ENCODE peak calls at places on chromosomes 16 and 17, in four cellular contexts. T, R, W and Y are unnamed samples.

GRCh38 chr16:929674-930073 is 41.1 kb downstream of the LMF1 start:
- DNase-seq in T (no peak), R (no peak), W (no peak), Y (no peak)

GRCh38 chr17:32487460-32488176 is 825 bp downstream of the CDK5R1 start:
- DNase-seq in W (peak), R (no peak), T (peak), Y (no peak)

GRCh38 chr17:80504671-80505413 is 28.4 kb upstream of the NPTX1 start:
- DNase-seq in T (peak), W (no peak), R (no peak), Y (no peak)

GRCh38 chr17:51245535-51245934 is 14.3 kb downstream of the MBTD1 start:
- DNase-seq in T (no peak), W (no peak), R (no peak), Y (no peak)

GRCh38 chr16:5025171-5025632 is 8.5 kb downstream of the NAGPA start:
- DNase-seq in W (peak), R (no peak), T (peak), Y (no peak)

GRCh38 chr16:54489225-54489781 is 202.7 kb upstream of the IRX3 start:
- DNase-seq in R (no peak), W (no peak), T (peak), Y (no peak)

GRCh38 chr17:47839899-47840741 is 953 bp downstream of the SCRN2 start:
- DNase-seq in R (no peak), W (no peak), T (no peak), Y (no peak)

GRCh38 chr16:55571-56136 is 2.0 kb downstream of the SNRNP25 start:
- DNase-seq in R (no peak), T (no peak), W (no peak), Y (no peak)

GRCh38 chr17:80220709-80221215 is 535 bp downstream of the SLC26A11 start:
- DNase-seq in T (peak), W (peak), R (no peak), Y (no peak)

GRCh38 chr16:53369921-53370320 is 64.3 kb upstream of the RBL2 start:
- DNase-seq in W (no peak), R (no peak), T (peak), Y (no peak)

GRCh38 chr17:66533572-66533971 is 231.2 kb downstream of the PRKCA start:
- DNase-seq in W (peak), T (no peak), R (peak), Y (no peak)

GRCh38 chr17:77407321-77408277 is 266.8 kb downstream of the SEC14L1 start:
- DNase-seq in T (no peak), R (no peak), W (no peak), Y (no peak)

GRCh38 chr16:79970551-79971236 is 370.2 kb upstream of the MAF start:
- DNase-seq in W (no peak), T (peak), R (no peak), Y (no peak)

GRCh38 chr16:1781758-1782407 is 488 bp downstream of the SPSB3 start:
- DNase-seq in W (peak), R (no peak), T (peak), Y (no peak)

GRCh38 chr16:28845173-28846079 is 722 bp downstream of the TUFM start:
- DNase-seq in W (no peak), R (no peak), T (peak), Y (no peak)

GRCh38 chr16:74309789-74310781 is 13.5 kb downstream of the PSMD7 start:
- DNase-seq in T (peak), W (peak), R (peak), Y (no peak)

GRCh38 chr17:12403881-12404398 is 261.8 kb upstream of the MYOCD start:
- DNase-seq in T (no peak), R (no peak), W (no peak), Y (no peak)

GRCh38 chr17:73131993-73132595 is 32.7 kb upstream of the SSTR2 start:
- DNase-seq in W (no peak), R (no peak), T (no peak), Y (no peak)

GRCh38 chr16:87778476-87778829 is 12.7 kb upstream of the KLHDC4 start:
- DNase-seq in T (no peak), R (no peak), W (no peak), Y (no peak)

GRCh38 chr17:30091166-30091670 is 25.4 kb upstream of the NSRP1 start:
- DNase-seq in T (no peak), W (no peak), R (no peak), Y (no peak)

GRCh38 chr16:79509221-79509631 is 91.3 kb downstream of the MAF start:
- DNase-seq in T (no peak), W (no peak), R (no peak), Y (no peak)

GRCh38 chr16:82761236-82761635 is 134.5 kb downstream of the CDH13 start:
- DNase-seq in R (peak), T (peak), W (no peak), Y (peak)

GRCh38 chr17:82797061-82797460 is 42.8 kb downstream of the ZNF750 start:
- DNase-seq in T (no peak), R (no peak), W (no peak), Y (no peak)

GRCh38 chr16:5069854-5070253 is 1.8 kb upstream of the ALG1 start:
- DNase-seq in R (no peak), T (no peak), W (no peak), Y (no peak)

GRCh38 chr17:6163632-6164319 is 93.6 kb downstream of the WSCD1 start:
- DNase-seq in R (no peak), T (peak), W (no peak), Y (no peak)

GRCh38 chr17:77723071-77723908 is 235.2 kb upstream of the TNRC6C start:
- DNase-seq in T (no peak), R (no peak), W (no peak), Y (no peak)

GRCh38 chr16:89923640-89924297 is 627 bp downstream of the TUBB3 start:
- DNase-seq in R (no peak), W (peak), T (no peak), Y (no peak)

GRCh38 chr17:43434902-43435319 is 36.1 kb downstream of the ARL4D start:
- DNase-seq in R (no peak), W (no peak), T (no peak), Y (no peak)

GRCh38 chr17:35423761-35424160 is 8.5 kb downstream of the SLFN12 start:
- DNase-seq in R (no peak), W (no peak), T (peak), Y (no peak)

GRCh38 chr17:2996208-2996855 is 67.1 kb downstream of the OR1D5 start:
- DNase-seq in R (no peak), W (no peak), T (peak), Y (no peak)

GRCh38 chr16:22308824-22309520 is 11.8 kb downstream of the POLR3E start:
- DNase-seq in R (no peak), W (no peak), T (no peak), Y (no peak)

GRCh38 chr16:19179890-19180490 is 11.9 kb downstream of the SYT17 start:
- DNase-seq in R (no peak), T (peak), W (peak), Y (no peak)

GRCh38 chr17:74259667-74260524 is 14.1 kb upstream of the DNAI2 start:
- DNase-seq in W (no peak), T (no peak), R (no peak), Y (no peak)

GRCh38 chr16:3065069-3065741 is at the start of gene IL32:
- DNase-seq in R (peak), T (peak), W (no peak), Y (peak)

GRCh38 chr17:75367312-75367711 is 38.2 kb downstream of the GRB2 start:
- DNase-seq in W (no peak), R (no peak), T (peak), Y (no peak)

GRCh38 chr17:19021622-19022083 is 17.1 kb upstream of the FAM83G start:
- DNase-seq in W (peak), T (no peak), R (no peak), Y (no peak)

GRCh38 chr16:785563-786535 is 2.3 kb downstream of the RPUSD1 start:
- DNase-seq in R (no peak), W (peak), T (peak), Y (no peak)

GRCh38 chr16:25033852-25034251 is 18.7 kb upstream of the ARHGAP17 start:
- DNase-seq in W (no peak), R (no peak), T (peak), Y (no peak)

GRCh38 chr17:32249475-32249874 is 16.2 kb upstream of the RHBDL3 start:
- DNase-seq in R (no peak), T (no peak), W (no peak), Y (no peak)

GRCh38 chr16:84193480-84193879 is 2.5 kb downstream of the ADAD2 start:
- DNase-seq in W (no peak), T (no peak), R (no peak), Y (no peak)

GRCh38 chr16:84196101-84196500 is 5.1 kb downstream of the ADAD2 start:
- DNase-seq in R (no peak), W (no peak), T (no peak), Y (no peak)

GRCh38 chr16:84195201-84196093 is 4.5 kb downstream of the ADAD2 start:
- DNase-seq in W (no peak), R (no peak), T (no peak), Y (no peak)

GRCh38 chr16:84194018-84194417 is 3.1 kb downstream of the ADAD2 start:
- DNase-seq in W (no peak), R (no peak), T (no peak), Y (no peak)

DNA sequence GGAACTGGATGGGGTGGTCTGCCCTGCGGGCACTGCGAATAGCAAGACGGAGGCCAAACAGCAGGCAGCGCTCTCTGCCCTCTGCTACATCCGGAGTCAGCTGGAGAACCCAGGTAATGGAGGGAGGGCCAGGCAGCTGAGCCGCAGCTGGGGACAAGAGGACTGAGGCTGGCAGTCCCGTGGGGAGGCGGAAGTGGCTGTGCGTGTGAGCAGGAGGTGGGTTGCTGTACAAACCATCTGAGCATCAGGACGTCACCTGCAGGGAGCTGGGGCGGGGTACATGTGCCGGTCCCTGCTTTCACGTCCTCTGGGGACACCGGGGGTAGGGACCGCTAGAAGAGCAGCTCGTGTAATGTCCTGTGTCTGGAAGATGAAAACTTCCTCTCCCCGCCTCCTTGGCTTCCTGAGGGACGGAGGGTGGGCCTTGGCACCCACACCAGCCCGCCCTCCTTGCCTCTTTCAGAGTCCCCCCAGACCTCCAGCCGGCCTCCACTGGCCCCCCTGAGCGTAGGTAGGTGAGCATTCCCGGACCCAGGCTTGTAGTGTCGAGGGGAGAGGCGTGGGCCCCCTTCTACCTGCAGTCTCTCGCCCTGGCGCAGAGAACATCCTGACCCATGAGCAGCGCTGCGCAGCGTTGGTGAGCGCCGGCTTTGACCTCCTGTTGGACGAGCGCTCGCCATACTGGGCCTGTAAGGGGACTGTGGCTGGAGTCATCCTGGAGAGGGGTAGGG is 3.7 kb downstream of the ADAD2 start:
- DNase-seq in T (no peak), R (no peak), W (no peak), Y (no peak)
- TF ChIP-seq CTCF in T (no peak), R (no peak), W (no peak), Y (no peak)

DNA sequence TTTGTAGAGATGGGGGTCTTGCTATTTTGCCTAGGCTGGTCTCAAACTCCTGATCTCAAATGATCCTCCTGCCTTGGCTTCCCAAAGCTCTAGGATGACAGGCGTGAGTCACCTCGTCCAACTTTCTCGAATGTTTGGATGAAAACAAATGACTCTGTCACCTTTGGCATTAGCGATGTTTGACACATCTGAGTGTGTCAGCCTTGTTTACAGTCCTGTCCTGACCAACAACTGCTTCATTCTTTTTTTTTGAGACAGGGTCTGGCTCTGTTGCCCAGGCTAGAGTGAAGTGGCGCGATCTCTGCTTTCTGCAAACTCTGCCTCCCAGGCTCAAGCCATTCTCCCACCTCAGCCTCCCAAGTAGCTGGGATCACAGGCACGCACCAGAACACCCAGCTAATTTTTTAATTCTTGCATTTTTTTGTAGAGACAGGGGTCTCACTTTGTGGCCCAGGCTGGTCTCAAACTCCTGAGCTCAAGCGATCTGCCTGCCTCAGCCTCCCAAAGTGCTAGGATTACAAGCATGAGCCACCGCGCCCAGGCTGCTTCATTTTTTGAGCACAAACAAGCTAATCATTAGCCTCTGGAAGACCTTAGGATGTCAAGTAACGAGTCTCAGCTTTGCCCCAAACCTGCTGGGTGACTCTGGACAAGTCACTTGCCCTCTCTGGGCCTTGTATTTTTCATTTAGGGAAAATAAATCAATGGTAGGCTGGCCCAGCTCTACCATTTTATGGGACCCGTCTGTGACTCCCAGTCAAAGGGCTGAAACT is 7.4 kb downstream of the MYH11 start:
- DNase-seq in T (no peak), W (no peak), R (no peak), Y (no peak)
- TF ChIP-seq CTCF in T (no peak), W (no peak), R (no peak), Y (no peak)

GRCh38 chr17:76388966-76389888 is 4.8 kb downstream of the SPHK1 start:
- DNase-seq in R (no peak), W (no peak), T (peak), Y (no peak)
- TF ChIP-seq CTCF in R (peak), W (no peak), T (peak), Y (no peak)

GRCh38 chr17:67801626-67802175 is 23.6 kb upstream of the BPTF start:
- DNase-seq in R (no peak), W (no peak), T (no peak), Y (no peak)

DNA sequence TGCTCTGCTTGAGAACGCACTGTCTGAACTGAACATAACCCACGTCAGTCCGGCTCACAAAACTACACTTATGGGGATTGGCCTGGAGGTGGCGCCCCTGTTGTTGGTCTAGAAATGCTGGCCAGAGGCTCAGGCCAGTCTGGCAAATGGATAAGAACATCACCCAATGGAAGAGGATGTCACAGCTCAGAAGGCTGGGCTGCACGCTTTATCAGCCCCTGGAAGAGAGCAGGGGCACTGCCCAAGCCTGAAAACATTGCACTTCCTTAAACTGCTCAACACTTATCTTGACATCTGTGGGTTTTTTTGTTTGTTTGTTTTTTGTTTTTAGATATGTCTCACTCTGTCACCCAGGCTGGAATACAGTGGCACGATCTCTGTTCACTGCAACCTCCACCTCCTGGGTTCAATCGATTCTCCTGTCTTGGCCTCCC is 24.8 kb upstream of the BPTF start:
- DNase-seq in T (peak), W (peak), R (peak), Y (peak)
- TF ChIP-seq CTCF in T (peak), W (peak), R (peak), Y (peak)

GRCh38 chr17:40980117-40980516 is 4.0 kb downstream of the KRT40 start:
- DNase-seq in R (no peak), W (no peak), T (no peak), Y (no peak)
- TF ChIP-seq CTCF in R (no peak), W (no peak), T (no peak), Y (no peak)

DNA sequence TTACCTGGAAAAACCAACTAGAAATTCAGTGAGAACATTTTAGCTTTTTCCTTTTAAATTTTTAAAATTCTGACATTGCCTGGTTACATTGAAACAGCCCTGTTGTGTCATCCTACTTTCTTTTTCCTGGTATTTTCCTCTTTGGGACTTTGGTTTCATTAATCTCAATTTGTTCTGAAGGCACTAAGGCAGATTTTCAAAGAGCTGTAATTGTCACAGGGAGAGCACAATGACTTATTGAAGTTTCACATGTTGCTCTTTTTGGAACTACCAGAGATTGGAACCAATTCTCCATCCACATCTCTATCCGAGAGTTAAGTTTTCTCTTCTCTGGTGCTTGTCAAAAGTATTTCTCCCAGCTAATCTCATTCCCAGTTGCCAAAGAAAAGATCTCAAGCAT is 144.7 kb upstream of the TBX2 start:
- DNase-seq in R (no peak), T (no peak), W (no peak), Y (no peak)
- TF ChIP-seq CTCF in R (no peak), T (no peak), W (no peak), Y (no peak)

GRCh38 chr16:68230176-68230571 is 5.8 kb downstream of the ESRP2 start:
- DNase-seq in T (no peak), R (no peak), W (no peak), Y (no peak)
- TF ChIP-seq CTCF in T (no peak), R (no peak), W (no peak), Y (no peak)

GRCh38 chr17:49213399-49213798 is 2.9 kb downstream of the ABI3 start:
- DNase-seq in T (no peak), W (no peak), R (no peak), Y (no peak)
- TF ChIP-seq CTCF in T (no peak), W (no peak), R (no peak), Y (no peak)

DNA sequence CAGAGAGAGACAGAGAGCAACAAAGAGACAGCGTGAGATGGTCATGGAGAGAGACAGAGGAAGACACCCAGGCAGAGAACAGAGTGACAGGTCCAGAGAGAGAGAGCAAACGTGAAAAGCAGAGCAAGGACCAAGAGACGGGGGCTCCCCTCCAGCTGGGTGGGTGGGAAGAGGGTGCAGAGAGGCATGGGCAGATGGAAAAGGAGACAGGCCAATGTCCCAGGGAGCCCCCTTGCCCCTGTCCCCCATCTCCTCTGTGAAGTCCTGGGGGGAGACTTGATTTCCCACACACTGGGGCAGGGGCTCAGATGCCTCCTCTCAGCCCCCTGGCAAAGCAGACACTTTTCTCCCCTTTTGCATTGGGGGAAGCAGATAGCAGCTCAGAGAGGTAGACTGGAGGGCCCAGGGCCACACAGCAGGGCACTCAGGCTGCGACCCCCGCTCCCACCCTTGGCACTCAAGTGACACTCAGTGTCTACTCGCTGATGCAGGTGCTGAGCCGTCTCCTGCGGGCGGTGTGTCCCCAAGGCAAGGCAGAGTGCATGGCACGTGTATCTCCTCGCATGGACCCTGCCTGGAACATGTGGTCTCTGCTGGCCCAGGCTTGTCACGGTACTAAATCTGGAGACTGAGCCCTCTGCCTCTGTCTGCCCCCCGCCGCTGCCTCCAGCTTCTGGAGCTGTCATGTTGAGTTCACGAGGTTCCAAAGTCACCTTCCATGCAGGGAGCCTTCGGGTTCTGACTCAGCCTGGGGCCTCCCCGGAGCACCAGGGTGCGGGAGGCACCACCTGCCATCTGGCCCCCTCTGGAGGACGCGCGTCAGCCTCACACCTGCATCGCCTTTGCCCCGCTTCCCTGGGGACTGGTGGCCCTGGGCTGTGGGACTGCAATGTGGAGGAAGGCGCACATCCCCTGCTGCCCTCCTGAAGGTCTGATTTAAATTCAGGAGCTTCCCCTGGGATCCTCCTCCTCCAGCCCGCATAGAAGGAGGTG is 215.9 kb upstream of the GSE1 start:
- DNase-seq in T (no peak), W (peak), R (no peak), Y (no peak)
- TF ChIP-seq CTCF in T (no peak), W (no peak), R (no peak), Y (no peak)